ENCODE peak calls at places on chromosomes 12 and 14, in five cellular contexts. One of them, this sample, is unnamed.

GRCh38 chr12:15256760-15257159 is 35.5 kb upstream of the RERG start:
- DNase-seq in ovary: no peak
- DNase-seq in PC-3: no peak
- DNase-seq in stomach: no peak
- DNase-seq in RWPE1: no peak
- DNase-seq in this sample: no peak

GRCh38 chr12:20451759-20452158 is 83.4 kb downstream of the PDE3A start:
- DNase-seq in stomach: no peak
- DNase-seq in RWPE1: no peak
- DNase-seq in ovary: no peak
- DNase-seq in PC-3: peak; percentile 13
- DNase-seq in this sample: no peak

GRCh38 chr14:104878582-104878981 is 13.5 kb downstream of the CEP170B start:
- DNase-seq in PC-3: no peak
- DNase-seq in RWPE1: no peak
- DNase-seq in ovary: no peak
- DNase-seq in stomach: no peak
- DNase-seq in this sample: no peak

GRCh38 chr12:60995256-60995825 is 1264.9 kb upstream of the USP15 start:
- DNase-seq in ovary: no peak
- DNase-seq in PC-3: no peak
- DNase-seq in RWPE1: no peak
- DNase-seq in stomach: no peak
- DNase-seq in this sample: no peak

GRCh38 chr12:127278351-127278750 is 988.6 kb upstream of the TMEM132C start:
- DNase-seq in PC-3: no peak
- DNase-seq in RWPE1: no peak
- DNase-seq in stomach: no peak
- DNase-seq in ovary: no peak
- DNase-seq in this sample: no peak

GRCh38 chr14:105201928-105202513 is 20.9 kb upstream of the NUDT14 start:
- DNase-seq in PC-3: no peak
- DNase-seq in stomach: no peak
- DNase-seq in ovary: no peak
- DNase-seq in RWPE1: no peak
- DNase-seq in this sample: no peak

GRCh38 chr12:59027199-59027598 is 106.9 kb upstream of the LRIG3 start:
- DNase-seq in PC-3: peak; percentile 49
- DNase-seq in RWPE1: no peak
- DNase-seq in stomach: no peak
- DNase-seq in ovary: no peak
- DNase-seq in this sample: no peak

GRCh38 chr14:96764012-96764411 is 33.2 kb upstream of the VRK1 start:
- DNase-seq in PC-3: no peak
- DNase-seq in ovary: no peak
- DNase-seq in stomach: no peak
- DNase-seq in RWPE1: no peak
- DNase-seq in this sample: no peak

GRCh38 chr12:13342971-13343370 is 146.4 kb downstream of the EMP1 start:
- DNase-seq in RWPE1: no peak
- DNase-seq in stomach: no peak
- DNase-seq in ovary: no peak
- DNase-seq in PC-3: no peak
- DNase-seq in this sample: no peak

GRCh38 chr12:68794653-68795253 is 13.2 kb upstream of the MDM2 start:
- DNase-seq in RWPE1: peak; percentile 15
- DNase-seq in ovary: no peak
- DNase-seq in PC-3: peak; percentile 80
- DNase-seq in stomach: no peak
- DNase-seq in this sample: no peak

GRCh38 chr14:95015046-95015445 is 142.3 kb downstream of the DICER1 start:
- DNase-seq in ovary: no peak
- DNase-seq in PC-3: no peak
- DNase-seq in stomach: no peak
- DNase-seq in RWPE1: no peak
- DNase-seq in this sample: no peak
- TF ChIP-seq CTCF in ovary: no peak
- TF ChIP-seq CTCF in PC-3: no peak
- TF ChIP-seq CTCF in stomach: no peak
- TF ChIP-seq CTCF in RWPE1: no peak
- TF ChIP-seq CTCF in this sample: no peak

GRCh38 chr14:70257526-70257925 is 68.8 kb upstream of the SLC8A3 start:
- DNase-seq in stomach: no peak
- DNase-seq in PC-3: peak; percentile 64
- DNase-seq in ovary: no peak
- DNase-seq in RWPE1: peak; percentile 1
- DNase-seq in this sample: peak; percentile 68
- TF ChIP-seq CTCF in stomach: no peak
- TF ChIP-seq CTCF in PC-3: peak; percentile 78
- TF ChIP-seq CTCF in ovary: no peak
- TF ChIP-seq CTCF in RWPE1: no peak
- TF ChIP-seq CTCF in this sample: peak; percentile 15

GRCh38 chr12:67067453-67068203 is 201.5 kb upstream of the CAND1 start:
- DNase-seq in ovary: no peak
- DNase-seq in PC-3: peak; percentile 58
- DNase-seq in RWPE1: no peak
- DNase-seq in stomach: no peak
- DNase-seq in this sample: no peak
- TF ChIP-seq CTCF in ovary: no peak
- TF ChIP-seq CTCF in PC-3: peak; percentile 51
- TF ChIP-seq CTCF in RWPE1: no peak
- TF ChIP-seq CTCF in stomach: no peak
- TF ChIP-seq CTCF in this sample: no peak

GRCh38 chr12:55736076-55736475 is 6.8 kb upstream of the GDF11 start:
- DNase-seq in RWPE1: no peak
- DNase-seq in ovary: no peak
- DNase-seq in stomach: no peak
- DNase-seq in PC-3: no peak
- DNase-seq in this sample: no peak

GRCh38 chr12:55738113-55739024 is 4.6 kb upstream of the GDF11 start:
- DNase-seq in RWPE1: peak; percentile 59
- DNase-seq in stomach: peak; percentile 68
- DNase-seq in PC-3: peak; percentile 98
- DNase-seq in ovary: peak; percentile 87
- DNase-seq in this sample: peak; percentile 86

GRCh38 chr12:55736780-55737580 is 5.9 kb upstream of the GDF11 start:
- DNase-seq in ovary: no peak
- DNase-seq in RWPE1: peak; percentile 22
- DNase-seq in PC-3: peak; percentile 90
- DNase-seq in stomach: peak; percentile 85
- DNase-seq in this sample: peak; percentile 89

GRCh38 chr12:55739025-55739378 is 3.9 kb upstream of the GDF11 start:
- DNase-seq in stomach: no peak
- DNase-seq in ovary: no peak
- DNase-seq in PC-3: no peak
- DNase-seq in RWPE1: no peak
- DNase-seq in this sample: no peak

GRCh38 chr12:55737581-55738112 is 5.3 kb upstream of the GDF11 start:
- DNase-seq in RWPE1: no peak
- DNase-seq in PC-3: no peak
- DNase-seq in ovary: no peak
- DNase-seq in stomach: no peak
- DNase-seq in this sample: no peak
- TF ChIP-seq CTCF in RWPE1: no peak
- TF ChIP-seq CTCF in PC-3: no peak
- TF ChIP-seq CTCF in ovary: no peak
- TF ChIP-seq CTCF in stomach: no peak
- TF ChIP-seq CTCF in this sample: no peak

DNA sequence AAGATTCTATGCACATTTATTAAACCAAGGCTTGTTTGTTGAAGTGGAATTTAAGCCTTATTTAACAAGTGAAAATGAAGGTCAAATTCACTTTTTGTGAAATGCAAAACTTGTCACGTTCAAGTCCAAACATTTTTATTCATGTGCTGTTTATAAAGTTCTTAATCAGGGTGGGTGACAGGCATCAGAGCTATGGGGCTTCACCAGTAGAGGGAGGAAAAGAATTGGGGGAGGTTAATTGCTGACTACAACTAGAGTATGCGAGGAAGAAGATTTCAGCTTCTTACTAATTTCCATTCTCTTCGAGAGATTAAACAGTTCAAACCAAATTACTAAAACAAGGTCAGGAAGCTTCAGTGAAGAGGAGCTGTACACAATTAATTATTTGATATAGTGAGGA is 9.7 kb downstream of the MOK start:
- DNase-seq in stomach: no peak
- DNase-seq in RWPE1: no peak
- DNase-seq in ovary: no peak
- DNase-seq in PC-3: peak; percentile 53
- DNase-seq in this sample: no peak
- TF ChIP-seq CTCF in stomach: no peak
- TF ChIP-seq CTCF in RWPE1: no peak
- TF ChIP-seq CTCF in ovary: peak; percentile 27
- TF ChIP-seq CTCF in PC-3: peak; percentile 63
- TF ChIP-seq CTCF in this sample: no peak